ENCODE peak calls at places on chromosomes 2 and 18, in five cellular contexts. E, A, P, J and I are unnamed samples.

GRCh38 chr2:181771355-181771754 is 91.0 kb upstream of the NEUROD1 start:
- DNase-seq in J (peak; percentile 42), P (no peak), E (no peak), A (no peak), I (no peak)

GRCh38 chr2:225236769-225237323 is 162.7 kb upstream of the NYAP2 start:
- DNase-seq in J (no peak), P (no peak), A (no peak), E (no peak), I (no peak)

GRCh38 chr2:168798076-168798887 is 4.2 kb upstream of the NOSTRIN start:
- DNase-seq in J (no peak), E (peak; percentile 21), P (no peak), A (no peak), I (peak; percentile 24)

GRCh38 chr18:56431551-56431950 is 206.8 kb downstream of the TXNL1 start:
- DNase-seq in P (no peak), E (no peak), J (no peak), A (no peak), I (no peak)

GRCh38 chr2:241267249-241268067 is 48.0 kb downstream of the HDLBP start:
- DNase-seq in E (no peak), P (no peak), J (no peak), A (no peak), I (no peak)

GRCh38 chr18:45664824-45665763 is 49.8 kb downstream of the SLC14A2 start:
- DNase-seq in A (no peak), J (peak; percentile 50), E (peak; percentile 83), P (no peak), I (peak; percentile 74)

GRCh38 chr2:170824526-170825015 is 7.9 kb downstream of the GAD1 start:
- DNase-seq in J (peak; percentile 22), E (no peak), A (no peak), P (no peak), I (no peak)

GRCh38 chr2:47226124-47227040 is 71.3 kb upstream of the STPG4 start:
- DNase-seq in E (no peak), J (no peak), P (no peak), A (no peak), I (no peak)

GRCh38 chr2:63888490-63889402 is 47.0 kb downstream of the UGP2 start:
- DNase-seq in A (no peak), E (peak; percentile 67), J (peak; percentile 42), P (no peak), I (peak; percentile 53)

GRCh38 chr2:31296641-31297287 is 62.8 kb downstream of the EHD3 start:
- DNase-seq in J (no peak), P (no peak), A (peak; percentile 11), E (no peak), I (peak; percentile 43)

GRCh38 chr2:202327887-202328286 is 48.2 kb upstream of the BMPR2 start:
- DNase-seq in J (no peak), E (peak; percentile 63), A (no peak), P (no peak), I (peak; percentile 46)

GRCh38 chr18:811192-812122 is 585 bp downstream of the YES1 start:
- DNase-seq in A (no peak), J (peak; percentile 30), E (peak; percentile 70), P (no peak), I (peak; percentile 27)

GRCh38 chr2:13488965-13489364 is 772.2 kb downstream of the TRIB2 start:
- DNase-seq in J (no peak), E (no peak), A (no peak), P (no peak), I (no peak)

GRCh38 chr2:147101906-147102790 is 742.7 kb upstream of the ACVR2A start:
- DNase-seq in A (no peak), P (no peak), J (no peak), E (no peak), I (no peak)

GRCh38 chr2:46846454-46846990 is 69.1 kb downstream of the MCFD2 start:
- DNase-seq in P (no peak), E (no peak), A (no peak), J (peak; percentile 62), I (peak; percentile 54)

GRCh38 chr18:11888726-11889125 is 19.4 kb downstream of the MPPE1 start:
- DNase-seq in J (no peak), P (no peak), A (no peak), E (no peak), I (no peak)

GRCh38 chr2:233976690-233977294 is 59.6 kb downstream of the TRPM8 start:
- DNase-seq in J (peak; percentile 71), E (peak; percentile 44), P (peak; percentile 17), A (peak; percentile 32), I (peak; percentile 85)

GRCh38 chr2:136324966-136325365 is 207.0 kb upstream of the CXCR4 start:
- DNase-seq in A (no peak), P (no peak), J (no peak), E (no peak), I (no peak)

GRCh38 chr2:42224422-42225067 is 55.4 kb downstream of the EML4 start:
- DNase-seq in A (no peak), E (no peak), J (no peak), P (no peak), I (no peak)

GRCh38 chr2:5748941-5749731 is 57.0 kb downstream of the SOX11 start:
- DNase-seq in E (no peak), A (no peak), P (no peak), J (no peak), I (no peak)

GRCh38 chr2:195445639-195446038 is 211.4 kb upstream of the SLC39A10 start:
- DNase-seq in P (peak; percentile 9), J (no peak), E (no peak), A (peak; percentile 3), I (no peak)

GRCh38 chr18:14959550-14959949 is 211.6 kb downstream of the ANKRD30B start:
- DNase-seq in J (no peak), A (no peak), P (no peak), E (no peak), I (no peak)

GRCh38 chr2:223944166-223944703 is 900 bp downstream of the WDFY1 start:
- DNase-seq in P (no peak), J (no peak), A (no peak), E (peak; percentile 67), I (no peak)

GRCh38 chr2:9538000-9538507 is 17.6 kb downstream of the ADAM17 start:
- DNase-seq in P (no peak), A (peak; percentile 91), J (peak; percentile 97), E (no peak), I (peak; percentile 98)

DNA sequence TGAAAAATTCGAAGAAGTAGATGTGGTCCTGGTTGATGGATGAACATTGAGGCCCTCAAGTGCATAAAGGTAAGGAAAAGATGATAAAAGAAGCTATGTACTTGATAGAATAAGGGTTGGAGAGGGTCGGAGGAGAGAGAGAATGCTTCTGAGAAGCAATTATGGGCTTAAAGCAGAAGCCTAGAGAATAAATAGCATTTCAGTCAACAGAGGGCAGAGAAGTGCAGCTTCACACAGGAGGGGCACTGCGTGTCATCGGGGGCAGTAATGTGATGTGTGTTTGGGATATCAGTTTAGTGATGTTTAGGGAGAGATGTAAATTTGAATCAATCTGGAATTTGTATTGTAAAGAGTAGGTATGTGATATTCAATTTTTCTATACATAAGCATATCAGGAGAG is 334.5 kb downstream of the PIK3C3 start:
- DNase-seq in J (no peak), E (no peak), A (no peak), P (no peak), I (no peak)
- TF ChIP-seq CTCF in J (no peak), E (no peak), A (no peak), P (no peak), I (no peak)

GRCh38 chr18:24016643-24017042 is 2.1 kb downstream of the TTC39C start:
- DNase-seq in E (peak; percentile 11), P (no peak), A (no peak), J (no peak), I (no peak)
- H3K4me3 ChIP-seq in E (no peak overlapping the region), P (peak overlapping the region; percentile 83), A (no peak overlapping the region), J (peak overlapping the region; percentile 81), I (no peak overlapping the region)

GRCh38 chr2:54161660-54162059 is 46.2 kb downstream of the ACYP2 start:
- DNase-seq in P (no peak), J (no peak), A (no peak), E (no peak), I (peak; percentile 19)
- TF ChIP-seq CTCF in P (no peak), J (peak; percentile 28), A (no peak), E (peak; percentile 22), I (peak; percentile 1)

DNA sequence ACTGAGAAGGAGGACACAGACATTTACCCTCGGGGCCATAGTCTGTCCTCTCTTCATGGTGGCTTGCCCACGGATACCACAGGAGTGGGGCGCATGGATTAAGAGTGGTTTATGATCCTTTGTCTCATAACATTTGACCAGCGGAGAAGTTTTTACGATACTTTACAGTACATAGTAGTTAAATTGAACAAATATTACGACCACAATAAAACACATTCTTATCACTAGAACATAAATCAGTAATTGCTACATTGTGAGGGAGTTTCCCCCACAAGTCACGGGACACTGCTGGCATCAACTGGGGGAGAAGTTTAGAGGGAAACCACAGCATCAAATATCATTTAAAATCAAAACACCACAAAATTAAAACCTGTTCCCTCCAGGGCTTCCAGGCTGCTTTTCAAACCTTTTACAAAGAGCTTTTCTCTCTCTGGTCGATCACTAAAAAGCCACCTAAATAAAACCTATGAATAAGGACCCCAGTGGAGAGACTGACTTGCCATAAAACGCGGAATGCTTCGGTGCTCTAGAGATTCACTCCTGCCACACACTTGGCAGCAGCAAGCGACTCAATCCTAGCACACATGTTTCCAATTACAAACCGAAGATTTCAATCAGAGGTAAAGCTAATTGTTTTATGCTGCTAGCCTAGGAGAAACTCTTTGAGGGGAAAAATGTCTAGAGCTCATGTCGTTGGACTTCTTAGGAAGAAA is 173.7 kb upstream of the HNRNPA3 start:
- DNase-seq in E (no peak), J (peak; percentile 41), P (no peak), A (no peak), I (no peak)
- H3K4me3 ChIP-seq in E (no peak overlapping the region), J (no peak overlapping the region), P (no peak overlapping the region), A (no peak overlapping the region), I (no peak overlapping the region)

DNA sequence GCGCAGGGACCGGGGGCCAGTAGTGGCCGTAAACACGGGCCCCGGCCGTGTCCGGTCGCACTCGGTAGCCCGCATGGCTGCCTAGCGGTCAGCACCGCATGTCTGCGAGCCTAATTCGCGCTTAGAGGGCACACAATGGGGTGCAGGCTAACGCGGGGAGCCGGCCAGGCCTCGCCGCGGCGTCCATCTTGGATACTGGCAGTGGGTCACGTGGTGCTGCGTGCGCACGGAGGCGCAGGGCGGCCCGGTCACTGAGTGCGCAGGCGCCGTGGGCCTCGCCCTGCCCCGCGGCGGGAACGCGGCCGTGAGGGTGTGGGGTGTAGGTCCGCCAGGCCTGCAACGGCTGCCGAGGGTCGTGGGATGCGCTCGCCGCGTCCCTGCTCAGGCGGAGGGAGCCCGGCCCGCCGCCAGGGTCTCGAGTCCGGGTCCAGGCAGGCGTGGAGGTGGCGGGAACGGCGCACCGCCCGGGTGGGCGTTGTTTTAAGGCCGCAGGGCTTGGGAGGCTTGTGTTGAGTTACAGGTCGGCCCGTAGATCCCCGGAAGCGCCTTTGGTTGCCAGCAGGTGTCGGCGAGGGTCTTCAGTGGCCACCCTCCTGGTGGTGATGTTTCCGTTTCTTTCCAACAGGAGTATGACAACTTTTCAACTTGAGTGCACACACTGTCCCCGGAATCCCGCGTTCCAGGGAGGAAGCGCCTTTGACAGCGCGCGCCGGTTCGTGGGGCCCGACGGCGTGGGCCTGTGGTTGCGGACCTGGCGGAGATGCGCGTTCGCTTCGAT is 819 bp upstream of the HDAC4 start:
- DNase-seq in P (peak; percentile 38), E (peak; percentile 97), A (peak; percentile 61), J (peak; percentile 90), I (peak; percentile 96)
- TF ChIP-seq CTCF in P (no peak), E (no peak), A (no peak), J (peak; percentile 16), I (no peak)

GRCh38 chr2:40512246-40512645 is 60.4 kb upstream of the SLC8A1 start:
- DNase-seq in A (no peak), E (peak; percentile 95), J (no peak), P (no peak), I (peak; percentile 79)
- H3K4me3 ChIP-seq in A (no peak overlapping the region), E (peak overlapping the region; percentile 71), J (no peak overlapping the region), P (no peak overlapping the region), I (peak overlapping the region; percentile 57)